ENCODE peak calls at places on chromosome 18, in ten cellular contexts. R, P, B, K, O, F, M, N, Q and T are unnamed samples.

GRCh38 chr18:64073956-64074355 is 74.9 kb downstream of the LINC00305 start:
- DNase-seq in R (no peak), K (no peak), O (no peak), N (no peak), P (no peak), F (no peak), Q (no peak), B (no peak), M (no peak), T (no peak)

GRCh38 chr18:40058811-40059570 is 1896.0 kb upstream of the PIK3C3 start:
- DNase-seq in B (no peak), R (no peak), M (no peak), O (no peak), N (no peak), P (no peak), Q (no peak), F (no peak), K (no peak), T (no peak)

GRCh38 chr18:7755753-7756475 is 188.8 kb downstream of the PTPRM start:
- DNase-seq in B (no peak), F (no peak), P (peak; percentile 41), N (no peak), R (peak; percentile 27), K (peak; percentile 23), Q (no peak), O (no peak), M (no peak), T (no peak)

GRCh38 chr18:8661754-8662573 is 43.4 kb upstream of the MTCL1 start:
- DNase-seq in N (no peak), K (peak; percentile 47), P (no peak), O (peak; percentile 45), R (peak; percentile 52), Q (no peak), B (no peak), M (no peak), F (no peak), T (no peak)

GRCh38 chr18:45449761-45450227 is 165.5 kb upstream of the SLC14A2 start:
- DNase-seq in B (peak; percentile 67), R (no peak), N (peak; percentile 74), P (peak; percentile 62), M (no peak), Q (no peak), O (peak; percentile 87), F (no peak), K (peak; percentile 64), T (no peak)

GRCh38 chr18:45793295-45793965 is 32.0 kb upstream of the SIGLEC15 start:
- DNase-seq in N (no peak), R (peak; percentile 100), K (peak; percentile 94), Q (no peak), O (no peak), F (no peak), B (no peak), P (peak; percentile 83), M (no peak), T (no peak)

GRCh38 chr18:24878289-24878688 is 417.9 kb downstream of the HRH4 start:
- DNase-seq in P (peak; percentile 49), K (peak; percentile 69), O (peak; percentile 53), B (no peak), N (no peak), F (no peak), R (peak; percentile 39), Q (no peak), M (no peak), T (no peak)

GRCh38 chr18:61579581-61579980 is 246.4 kb downstream of the CDH20 start:
- DNase-seq in F (no peak), R (no peak), M (no peak), N (no peak), O (no peak), P (peak; percentile 14), Q (no peak), B (no peak), K (peak; percentile 8), T (no peak)

GRCh38 chr18:76801567-76802505 is 20.5 kb upstream of the ZNF236 start:
- DNase-seq in Q (peak; percentile 88), O (peak; percentile 69), M (no peak), P (no peak), K (peak; percentile 62), B (peak; percentile 81), R (no peak), F (no peak), N (peak; percentile 67), T (peak; percentile 90)

GRCh38 chr18:73797419-73797818 is 350.2 kb downstream of the FBXO15 start:
- DNase-seq in M (no peak), F (no peak), K (no peak), Q (no peak), N (no peak), P (no peak), B (no peak), R (no peak), O (no peak), T (no peak)

GRCh38 chr18:44185981-44186380 is 494.7 kb upstream of the SETBP1 start:
- DNase-seq in B (no peak), K (peak; percentile 17), F (no peak), N (no peak), R (no peak), P (no peak), O (no peak), Q (no peak), M (no peak), T (no peak)